ENCODE peak calls at places on chromosomes 7 and 10, in eight cellular contexts. One of them, this sample, is unnamed.

GRCh38 chr10:78602201-78602917 is 466.4 kb upstream of the ZMIZ1 start:
- DNase-seq in WTC11: no peak
- DNase-seq in HT1080: no peak
- DNase-seq in aorta: no peak
- DNase-seq in mucosa of descending colon: no peak
- DNase-seq in NCI-H524 treated with DMSO at 0.1 percent for 48 hours: no peak
- DNase-seq in fibroblast of pulmonary artery: no peak
- DNase-seq in naive thymus-derived CD4-positive, alpha-beta T cell: no peak
- DNase-seq in this sample: no peak

GRCh38 chr10:61397175-61397986 is 55.8 kb downstream of the TMEM26 start:
- DNase-seq in WTC11: no peak
- DNase-seq in HT1080: peak
- DNase-seq in fibroblast of pulmonary artery: peak
- DNase-seq in naive thymus-derived CD4-positive, alpha-beta T cell: peak
- DNase-seq in aorta: no peak
- DNase-seq in mucosa of descending colon: no peak
- DNase-seq in NCI-H524 treated with DMSO at 0.1 percent for 48 hours: no peak
- DNase-seq in this sample: peak

GRCh38 chr10:121307411-121307980 is 290.7 kb downstream of the FGFR2 start:
- DNase-seq in fibroblast of pulmonary artery: no peak
- DNase-seq in NCI-H524 treated with DMSO at 0.1 percent for 48 hours: no peak
- DNase-seq in aorta: no peak
- DNase-seq in naive thymus-derived CD4-positive, alpha-beta T cell: no peak
- DNase-seq in WTC11: no peak
- DNase-seq in HT1080: no peak
- DNase-seq in mucosa of descending colon: no peak
- DNase-seq in this sample: no peak

GRCh38 chr10:52927678-52928077 is 155.1 kb upstream of the MBL2 start:
- DNase-seq in HT1080: no peak
- DNase-seq in WTC11: no peak
- DNase-seq in NCI-H524 treated with DMSO at 0.1 percent for 48 hours: no peak
- DNase-seq in fibroblast of pulmonary artery: no peak
- DNase-seq in aorta: no peak
- DNase-seq in naive thymus-derived CD4-positive, alpha-beta T cell: no peak
- DNase-seq in mucosa of descending colon: no peak
- DNase-seq in this sample: no peak

GRCh38 chr10:28463676-28464395 is 69.1 kb upstream of the WAC start:
- DNase-seq in NCI-H524 treated with DMSO at 0.1 percent for 48 hours: no peak
- DNase-seq in HT1080: no peak
- DNase-seq in mucosa of descending colon: peak
- DNase-seq in fibroblast of pulmonary artery: no peak
- DNase-seq in aorta: no peak
- DNase-seq in naive thymus-derived CD4-positive, alpha-beta T cell: no peak
- DNase-seq in WTC11: no peak
- DNase-seq in this sample: no peak

GRCh38 chr10:6843477-6843876 is 263.4 kb upstream of the PRKCQ start:
- DNase-seq in mucosa of descending colon: peak
- DNase-seq in HT1080: no peak
- DNase-seq in WTC11: no peak
- DNase-seq in naive thymus-derived CD4-positive, alpha-beta T cell: no peak
- DNase-seq in NCI-H524 treated with DMSO at 0.1 percent for 48 hours: no peak
- DNase-seq in aorta: no peak
- DNase-seq in fibroblast of pulmonary artery: peak
- DNase-seq in this sample: no peak

GRCh38 chr10:44377651-44378310 is 7.1 kb downstream of the CXCL12 start:
- DNase-seq in fibroblast of pulmonary artery: no peak
- DNase-seq in WTC11: no peak
- DNase-seq in naive thymus-derived CD4-positive, alpha-beta T cell: no peak
- DNase-seq in NCI-H524 treated with DMSO at 0.1 percent for 48 hours: no peak
- DNase-seq in HT1080: no peak
- DNase-seq in mucosa of descending colon: no peak
- DNase-seq in aorta: peak
- DNase-seq in this sample: no peak

GRCh38 chr10:18179901-18180300 is 39.7 kb downstream of the CACNB2 start:
- DNase-seq in naive thymus-derived CD4-positive, alpha-beta T cell: no peak
- DNase-seq in fibroblast of pulmonary artery: peak
- DNase-seq in NCI-H524 treated with DMSO at 0.1 percent for 48 hours: no peak
- DNase-seq in HT1080: peak
- DNase-seq in aorta: no peak
- DNase-seq in mucosa of descending colon: peak
- DNase-seq in WTC11: no peak
- DNase-seq in this sample: no peak

GRCh38 chr10:104556831-104557230 is 84.3 kb upstream of the SORCS3 start:
- DNase-seq in aorta: no peak
- DNase-seq in naive thymus-derived CD4-positive, alpha-beta T cell: no peak
- DNase-seq in HT1080: no peak
- DNase-seq in WTC11: no peak
- DNase-seq in NCI-H524 treated with DMSO at 0.1 percent for 48 hours: no peak
- DNase-seq in fibroblast of pulmonary artery: no peak
- DNase-seq in mucosa of descending colon: no peak
- DNase-seq in this sample: no peak

GRCh38 chr7:97013555-97013954 is 8.2 kb downstream of the DLX6 start:
- DNase-seq in fibroblast of pulmonary artery: no peak
- DNase-seq in naive thymus-derived CD4-positive, alpha-beta T cell: no peak
- DNase-seq in mucosa of descending colon: no peak
- DNase-seq in WTC11: no peak
- DNase-seq in aorta: no peak
- DNase-seq in NCI-H524 treated with DMSO at 0.1 percent for 48 hours: no peak
- DNase-seq in HT1080: no peak
- DNase-seq in this sample: no peak

GRCh38 chr7:99897688-99898357 is 21.0 kb upstream of the OR2AE1 start:
- DNase-seq in fibroblast of pulmonary artery: no peak
- DNase-seq in WTC11: no peak
- DNase-seq in HT1080: no peak
- DNase-seq in mucosa of descending colon: no peak
- DNase-seq in naive thymus-derived CD4-positive, alpha-beta T cell: no peak
- DNase-seq in NCI-H524 treated with DMSO at 0.1 percent for 48 hours: no peak
- DNase-seq in aorta: no peak
- DNase-seq in this sample: no peak

GRCh38 chr10:6343321-6344010 is 140.7 kb downstream of the PFKFB3 start:
- DNase-seq in naive thymus-derived CD4-positive, alpha-beta T cell: no peak
- DNase-seq in NCI-H524 treated with DMSO at 0.1 percent for 48 hours: no peak
- DNase-seq in fibroblast of pulmonary artery: no peak
- DNase-seq in HT1080: no peak
- DNase-seq in WTC11: no peak
- DNase-seq in mucosa of descending colon: no peak
- DNase-seq in aorta: no peak
- DNase-seq in this sample: no peak

GRCh38 chr10:129344956-129345355 is 122.1 kb upstream of the MGMT start:
- DNase-seq in naive thymus-derived CD4-positive, alpha-beta T cell: no peak
- DNase-seq in aorta: no peak
- DNase-seq in fibroblast of pulmonary artery: no peak
- DNase-seq in HT1080: no peak
- DNase-seq in WTC11: no peak
- DNase-seq in NCI-H524 treated with DMSO at 0.1 percent for 48 hours: no peak
- DNase-seq in mucosa of descending colon: no peak
- DNase-seq in this sample: no peak

GRCh38 chr7:76377186-76377918 is 18.6 kb upstream of the YWHAG start:
- DNase-seq in HT1080: peak
- DNase-seq in naive thymus-derived CD4-positive, alpha-beta T cell: no peak
- DNase-seq in NCI-H524 treated with DMSO at 0.1 percent for 48 hours: no peak
- DNase-seq in fibroblast of pulmonary artery: no peak
- DNase-seq in aorta: no peak
- DNase-seq in mucosa of descending colon: no peak
- DNase-seq in WTC11: no peak
- DNase-seq in this sample: no peak

GRCh38 chr10:117860135-117860534 is 186.6 kb downstream of the RAB11FIP2 start:
- DNase-seq in NCI-H524 treated with DMSO at 0.1 percent for 48 hours: no peak
- DNase-seq in fibroblast of pulmonary artery: no peak
- DNase-seq in mucosa of descending colon: no peak
- DNase-seq in WTC11: no peak
- DNase-seq in HT1080: no peak
- DNase-seq in aorta: no peak
- DNase-seq in naive thymus-derived CD4-positive, alpha-beta T cell: no peak
- DNase-seq in this sample: no peak

GRCh38 chr10:117865945-117866344 is 180.8 kb downstream of the RAB11FIP2 start:
- DNase-seq in fibroblast of pulmonary artery: no peak
- DNase-seq in mucosa of descending colon: no peak
- DNase-seq in naive thymus-derived CD4-positive, alpha-beta T cell: no peak
- DNase-seq in WTC11: no peak
- DNase-seq in NCI-H524 treated with DMSO at 0.1 percent for 48 hours: no peak
- DNase-seq in aorta: no peak
- DNase-seq in HT1080: no peak
- DNase-seq in this sample: no peak

GRCh38 chr7:79063019-79063698 is 390.3 kb downstream of the MAGI2 start:
- DNase-seq in naive thymus-derived CD4-positive, alpha-beta T cell: no peak
- DNase-seq in mucosa of descending colon: no peak
- DNase-seq in WTC11: no peak
- DNase-seq in aorta: no peak
- DNase-seq in fibroblast of pulmonary artery: no peak
- DNase-seq in NCI-H524 treated with DMSO at 0.1 percent for 48 hours: no peak
- DNase-seq in HT1080: no peak
- DNase-seq in this sample: no peak

GRCh38 chr10:84166620-84167288 is 6.8 kb upstream of the GPR15LG start:
- DNase-seq in fibroblast of pulmonary artery: no peak
- DNase-seq in naive thymus-derived CD4-positive, alpha-beta T cell: no peak
- DNase-seq in aorta: no peak
- DNase-seq in HT1080: no peak
- DNase-seq in WTC11: no peak
- DNase-seq in NCI-H524 treated with DMSO at 0.1 percent for 48 hours: no peak
- DNase-seq in mucosa of descending colon: no peak
- DNase-seq in this sample: no peak

GRCh38 chr7:80841566-80842478 is 77.0 kb downstream of the SEMA3C start:
- DNase-seq in HT1080: no peak
- DNase-seq in WTC11: no peak
- DNase-seq in mucosa of descending colon: no peak
- DNase-seq in fibroblast of pulmonary artery: no peak
- DNase-seq in naive thymus-derived CD4-positive, alpha-beta T cell: no peak
- DNase-seq in NCI-H524 treated with DMSO at 0.1 percent for 48 hours: no peak
- DNase-seq in aorta: no peak
- DNase-seq in this sample: no peak

GRCh38 chr10:100970076-100970913 is 991 bp downstream of the SEMA4G start:
- DNase-seq in mucosa of descending colon: peak
- DNase-seq in NCI-H524 treated with DMSO at 0.1 percent for 48 hours: no peak
- DNase-seq in aorta: peak
- DNase-seq in fibroblast of pulmonary artery: no peak
- DNase-seq in naive thymus-derived CD4-positive, alpha-beta T cell: peak
- DNase-seq in WTC11: peak
- DNase-seq in HT1080: no peak
- DNase-seq in this sample: no peak

GRCh38 chr10:102451105-102451969 is at the start of gene C10orf95:
- DNase-seq in naive thymus-derived CD4-positive, alpha-beta T cell: no peak
- DNase-seq in NCI-H524 treated with DMSO at 0.1 percent for 48 hours: no peak
- DNase-seq in WTC11: peak
- DNase-seq in aorta: peak
- DNase-seq in fibroblast of pulmonary artery: no peak
- DNase-seq in mucosa of descending colon: peak
- DNase-seq in HT1080: no peak
- DNase-seq in this sample: no peak

GRCh38 chr7:82109288-82109687 is 334.3 kb downstream of the CACNA2D1 start:
- DNase-seq in mucosa of descending colon: no peak
- DNase-seq in naive thymus-derived CD4-positive, alpha-beta T cell: no peak
- DNase-seq in HT1080: peak
- DNase-seq in NCI-H524 treated with DMSO at 0.1 percent for 48 hours: no peak
- DNase-seq in fibroblast of pulmonary artery: peak
- DNase-seq in aorta: no peak
- DNase-seq in WTC11: no peak
- DNase-seq in this sample: no peak

GRCh38 chr10:68870545-68871104 is 30.5 kb upstream of the DDX50 start:
- DNase-seq in WTC11: no peak
- DNase-seq in naive thymus-derived CD4-positive, alpha-beta T cell: peak
- DNase-seq in aorta: no peak
- DNase-seq in mucosa of descending colon: no peak
- DNase-seq in NCI-H524 treated with DMSO at 0.1 percent for 48 hours: no peak
- DNase-seq in fibroblast of pulmonary artery: no peak
- DNase-seq in HT1080: no peak
- DNase-seq in this sample: no peak

GRCh38 chr10:63115732-63116383 is 17.3 kb upstream of the NRBF2 start:
- DNase-seq in NCI-H524 treated with DMSO at 0.1 percent for 48 hours: no peak
- DNase-seq in fibroblast of pulmonary artery: peak
- DNase-seq in WTC11: no peak
- DNase-seq in naive thymus-derived CD4-positive, alpha-beta T cell: no peak
- DNase-seq in aorta: peak
- DNase-seq in mucosa of descending colon: peak
- DNase-seq in HT1080: no peak
- DNase-seq in this sample: no peak

GRCh38 chr10:97648557-97649404 is 8.3 kb downstream of the PI4K2A start:
- DNase-seq in naive thymus-derived CD4-positive, alpha-beta T cell: no peak
- DNase-seq in NCI-H524 treated with DMSO at 0.1 percent for 48 hours: no peak
- DNase-seq in mucosa of descending colon: peak
- DNase-seq in aorta: no peak
- DNase-seq in WTC11: peak
- DNase-seq in fibroblast of pulmonary artery: peak
- DNase-seq in HT1080: peak
- DNase-seq in this sample: peak

GRCh38 chr10:36681751-36682633 is 443.4 kb upstream of the ANKRD30A start:
- DNase-seq in fibroblast of pulmonary artery: no peak
- DNase-seq in HT1080: no peak
- DNase-seq in NCI-H524 treated with DMSO at 0.1 percent for 48 hours: no peak
- DNase-seq in WTC11: no peak
- DNase-seq in mucosa of descending colon: no peak
- DNase-seq in naive thymus-derived CD4-positive, alpha-beta T cell: no peak
- DNase-seq in aorta: no peak
- DNase-seq in this sample: no peak

GRCh38 chr7:92133133-92133736 is 1.0 kb downstream of the CYP51A1 start:
- DNase-seq in fibroblast of pulmonary artery: no peak
- DNase-seq in naive thymus-derived CD4-positive, alpha-beta T cell: no peak
- DNase-seq in mucosa of descending colon: peak
- DNase-seq in aorta: no peak
- DNase-seq in WTC11: no peak
- DNase-seq in NCI-H524 treated with DMSO at 0.1 percent for 48 hours: no peak
- DNase-seq in HT1080: peak
- DNase-seq in this sample: no peak

GRCh38 chr7:37831214-37831613 is 17.2 kb upstream of the NME8 start:
- DNase-seq in aorta: no peak
- DNase-seq in HT1080: no peak
- DNase-seq in naive thymus-derived CD4-positive, alpha-beta T cell: no peak
- DNase-seq in mucosa of descending colon: no peak
- DNase-seq in NCI-H524 treated with DMSO at 0.1 percent for 48 hours: no peak
- DNase-seq in WTC11: no peak
- DNase-seq in fibroblast of pulmonary artery: no peak
- DNase-seq in this sample: no peak

GRCh38 chr10:6300106-6300783 is 97.5 kb downstream of the PFKFB3 start:
- DNase-seq in WTC11: no peak
- DNase-seq in fibroblast of pulmonary artery: peak
- DNase-seq in mucosa of descending colon: peak
- DNase-seq in NCI-H524 treated with DMSO at 0.1 percent for 48 hours: no peak
- DNase-seq in HT1080: peak
- DNase-seq in naive thymus-derived CD4-positive, alpha-beta T cell: peak
- DNase-seq in aorta: no peak
- DNase-seq in this sample: peak

GRCh38 chr7:156062286-156062685 is 250.0 kb upstream of the SHH start:
- DNase-seq in fibroblast of pulmonary artery: no peak
- DNase-seq in WTC11: no peak
- DNase-seq in mucosa of descending colon: no peak
- DNase-seq in NCI-H524 treated with DMSO at 0.1 percent for 48 hours: no peak
- DNase-seq in HT1080: no peak
- DNase-seq in aorta: no peak
- DNase-seq in naive thymus-derived CD4-positive, alpha-beta T cell: no peak
- DNase-seq in this sample: no peak

GRCh38 chr10:47384148-47384921 is at the start of gene ZNF488:
- DNase-seq in aorta: peak
- DNase-seq in mucosa of descending colon: peak
- DNase-seq in fibroblast of pulmonary artery: peak
- DNase-seq in HT1080: peak
- DNase-seq in naive thymus-derived CD4-positive, alpha-beta T cell: peak
- DNase-seq in WTC11: peak
- DNase-seq in NCI-H524 treated with DMSO at 0.1 percent for 48 hours: no peak
- DNase-seq in this sample: peak

GRCh38 chr10:3828404-3829192 is 43.6 kb upstream of the KLF6 start:
- DNase-seq in NCI-H524 treated with DMSO at 0.1 percent for 48 hours: no peak
- DNase-seq in fibroblast of pulmonary artery: peak
- DNase-seq in HT1080: peak
- DNase-seq in mucosa of descending colon: no peak
- DNase-seq in WTC11: no peak
- DNase-seq in naive thymus-derived CD4-positive, alpha-beta T cell: peak
- DNase-seq in aorta: no peak
- DNase-seq in this sample: no peak

GRCh38 chr10:97060441-97061084 is 125.2 kb downstream of the SLIT1 start:
- DNase-seq in naive thymus-derived CD4-positive, alpha-beta T cell: no peak
- DNase-seq in WTC11: no peak
- DNase-seq in NCI-H524 treated with DMSO at 0.1 percent for 48 hours: no peak
- DNase-seq in HT1080: no peak
- DNase-seq in fibroblast of pulmonary artery: no peak
- DNase-seq in mucosa of descending colon: no peak
- DNase-seq in aorta: peak
- DNase-seq in this sample: no peak

GRCh38 chr7:82250598-82250997 is 193.0 kb downstream of the CACNA2D1 start:
- DNase-seq in NCI-H524 treated with DMSO at 0.1 percent for 48 hours: no peak
- DNase-seq in naive thymus-derived CD4-positive, alpha-beta T cell: no peak
- DNase-seq in aorta: no peak
- DNase-seq in fibroblast of pulmonary artery: no peak
- DNase-seq in HT1080: no peak
- DNase-seq in mucosa of descending colon: no peak
- DNase-seq in WTC11: no peak
- DNase-seq in this sample: no peak